ENCODE peak calls at places on chromosome 9, in six cellular contexts. M is HepG2, X is GM12891, A is H1, J is K562, W is GM12878. T is an unnamed sample.

GRCh38 chr9:94745806-94746540 is 19.5 kb downstream of the AOPEP start:
- DNase-seq in M (no peak), J (no peak), A (no peak), X (no peak), W (no peak), T (no peak)

GRCh38 chr9:70581214-70581966 is 166.9 kb upstream of the KLF9 start:
- DNase-seq in J (no peak), A (no peak), X (no peak), M (no peak), W (no peak), T (no peak)

GRCh38 chr9:95048225-95049087 is 269.1 kb downstream of the FANCC start:
- DNase-seq in M (peak; percentile 72), A (no peak), X (peak; percentile 72), J (peak; percentile 84), W (no peak), T (peak; percentile 74)

GRCh38 chr9:132043708-132044107 is 36.0 kb downstream of the MED27 start:
- DNase-seq in M (no peak), J (no peak), X (no peak), A (no peak), W (no peak), T (no peak)

GRCh38 chr9:135087899-135088347 is 455 bp downstream of the OLFM1 start:
- DNase-seq in W (no peak), M (no peak), A (no peak), J (no peak), X (no peak), T (no peak)

GRCh38 chr9:70901741-70902140 is 219.7 kb downstream of the TRPM3 start:
- DNase-seq in M (no peak), W (no peak), J (no peak), X (no peak), A (no peak), T (no peak)

GRCh38 chr9:33132249-33132772 is 34.8 kb downstream of the B4GALT1 start:
- DNase-seq in M (no peak), X (no peak), A (no peak), W (no peak), J (no peak), T (no peak)

GRCh38 chr9:15909297-15909696 is 356.5 kb downstream of the CCDC171 start:
- DNase-seq in X (no peak), M (no peak), A (no peak), W (no peak), J (no peak), T (no peak)

GRCh38 chr9:123361086-123361730 is 5.2 kb downstream of the CRB2 start:
- DNase-seq in A (no peak), M (no peak), X (no peak), J (peak; percentile 55), W (no peak), T (no peak)

GRCh38 chr9:16213781-16214515 is 656.5 kb downstream of the BNC2 start:
- DNase-seq in A (no peak), X (no peak), W (no peak), M (no peak), J (no peak), T (no peak)

GRCh38 chr9:133537257-133537656 is 2.8 kb downstream of the ADAMTSL2 start:
- DNase-seq in X (no peak), W (no peak), A (no peak), M (no peak), J (no peak), T (no peak)

GRCh38 chr9:125906144-125906543 is 159.0 kb downstream of the PBX3 start:
- DNase-seq in X (no peak), W (no peak), A (no peak), J (no peak), M (no peak), T (no peak)

GRCh38 chr9:112037281-112038016 is 137.6 kb downstream of the SUSD1 start:
- DNase-seq in W (peak; percentile 97), X (no peak), A (no peak), J (no peak), M (no peak), T (no peak)

GRCh38 chr9:124444166-124444565 is 6.1 kb upstream of the ADGRD2 start:
- DNase-seq in M (no peak), W (no peak), X (no peak), A (no peak), J (no peak), T (no peak)

GRCh38 chr9:2837915-2838314 is 6.0 kb downstream of the PUM3 start:
- DNase-seq in X (no peak), A (no peak), W (no peak), J (no peak), M (no peak), T (no peak)

GRCh38 chr9:133103183-133103986 is 17.7 kb downstream of the RALGDS start:
- DNase-seq in W (no peak), J (peak; percentile 66), M (peak; percentile 34), A (no peak), X (peak; percentile 78), T (peak; percentile 67)

GRCh38 chr9:120348951-120349429 is 231.0 kb downstream of the CDK5RAP2 start:
- DNase-seq in M (peak; percentile 44), X (peak; percentile 46), W (no peak), J (peak; percentile 60), A (peak; percentile 47), T (no peak)

GRCh38 chr9:105204416-105204815 is 40.0 kb upstream of the SLC44A1 start:
- DNase-seq in J (no peak), W (no peak), M (no peak), A (no peak), X (no peak), T (no peak)

GRCh38 chr9:99180662-99181061 is 41.1 kb downstream of the ALG2 start:
- DNase-seq in M (no peak), J (no peak), A (no peak), W (no peak), X (no peak), T (no peak)
- TF ChIP-seq TAF1 in M (no peak), J (no peak), A (no peak), W (no peak), X (no peak), T (no peak)

GRCh38 chr9:117715411-117715989 is 11.3 kb downstream of the TLR4 start:
- DNase-seq in W (no peak), A (no peak), M (no peak), X (no peak), J (no peak), T (no peak)
- TF ChIP-seq POLR2A in W (no peak), A (no peak), M (no peak), X (no peak), J (no peak), T (no peak)

GRCh38 chr9:93595461-93595860 is 19.1 kb downstream of the PHF2 start:
- DNase-seq in X (no peak), W (no peak), J (no peak), A (no peak), M (no peak), T (no peak)
- TF ChIP-seq TAF1 in X (no peak), W (no peak), J (no peak), A (no peak), M (no peak), T (no peak)

DNA sequence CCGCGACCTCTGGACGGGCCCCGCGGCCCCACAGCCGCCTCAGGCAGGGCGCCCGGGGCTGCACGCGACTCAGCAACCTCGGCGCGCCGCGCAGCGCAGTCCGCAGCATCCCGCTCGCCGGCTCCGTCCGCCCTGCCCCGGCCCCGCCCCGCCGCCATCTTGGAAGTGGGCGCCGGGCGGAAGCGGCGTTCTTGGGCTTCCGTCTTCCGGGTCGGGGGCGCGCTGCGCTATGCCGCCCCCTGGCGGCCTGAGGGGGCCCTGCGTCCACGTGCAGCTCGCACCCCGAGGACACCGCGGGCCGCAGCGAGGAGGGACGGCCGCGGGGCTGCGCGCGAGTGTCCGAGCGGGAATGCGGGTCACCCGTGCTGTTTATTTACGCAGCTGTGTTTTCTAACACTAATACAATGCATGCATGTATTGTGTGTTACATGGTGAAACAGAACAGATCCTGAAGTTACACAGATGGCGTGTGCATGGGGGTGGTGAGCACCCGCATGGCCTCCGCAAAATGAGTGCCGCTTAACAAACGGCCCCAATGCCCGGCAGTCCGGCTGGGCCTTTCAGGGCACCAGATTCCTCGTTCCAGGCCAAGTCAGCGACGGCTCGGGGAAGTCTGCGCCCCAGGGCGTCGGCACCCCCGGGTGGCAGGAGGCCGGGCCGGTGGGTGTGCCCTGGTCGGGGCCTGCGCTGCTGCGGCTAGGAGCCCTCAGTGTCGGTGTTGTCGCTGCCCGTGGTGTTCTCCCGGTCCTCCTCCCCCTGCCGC is at the start of gene DNLZ:
- DNase-seq in X (peak; percentile 100), J (peak; percentile 93), M (peak; percentile 58), W (peak; percentile 32), A (no peak), T (peak; percentile 99)
- TF ChIP-seq POLR2A in X (peak; percentile 61), J (peak; percentile 44), M (peak; percentile 28), W (peak; percentile 81), A (peak; percentile 46), T (peak; percentile 80)

T was measured in GM12892.